ENCODE peak calls at places on chromosomes 16 and 17, in six cellular contexts. S is left lung; W is mesendoderm; A is Karpas-422; J is caudate nucleus; O is CD8-positive, alpha-beta T cell. U is an unnamed sample.

GRCh38 chr17:38606646-38607611 is 1.2 kb upstream of the SRCIN1 start:
- DNase-seq in S (peak), W (peak), A (no peak), J (peak), O (no peak), U (no peak)

GRCh38 chr17:5557485-5557884 is 26.8 kb downstream of the NLRP1 start:
- DNase-seq in S (no peak), W (no peak), A (no peak), J (no peak), O (no peak), U (peak)

GRCh38 chr16:84266451-84266850 is 26.6 kb upstream of the KCNG4 start:
- DNase-seq in S (no peak), W (peak), A (peak), J (peak), O (peak), U (no peak)

GRCh38 chr17:39664581-39665561 is at the start of gene TCAP:
- DNase-seq in S (no peak), W (no peak), A (no peak), J (no peak), O (no peak), U (no peak)

GRCh38 chr17:79741751-79742588 is 11.2 kb downstream of the ENPP7 start:
- DNase-seq in S (peak), W (peak), A (peak), J (peak), O (peak), U (no peak)

GRCh38 chr16:31214705-31215286 is 877 bp downstream of the TRIM72 start:
- DNase-seq in S (peak), W (no peak), A (no peak), J (no peak), O (no peak), U (no peak)

GRCh38 chr16:66581246-66581952 is 2.1 kb downstream of the CMTM2 start:
- DNase-seq in S (no peak), W (no peak), A (no peak), J (no peak), O (no peak), U (no peak)

GRCh38 chr16:11391576-11391975 is 46.3 kb downstream of the RMI2 start:
- DNase-seq in S (peak), W (no peak), A (no peak), J (no peak), O (no peak), U (no peak)

GRCh38 chr17:82592751-82593589 is 55.3 kb downstream of the WDR45B start:
- DNase-seq in S (peak), W (peak), A (peak), J (peak), O (peak), U (no peak)

DNA sequence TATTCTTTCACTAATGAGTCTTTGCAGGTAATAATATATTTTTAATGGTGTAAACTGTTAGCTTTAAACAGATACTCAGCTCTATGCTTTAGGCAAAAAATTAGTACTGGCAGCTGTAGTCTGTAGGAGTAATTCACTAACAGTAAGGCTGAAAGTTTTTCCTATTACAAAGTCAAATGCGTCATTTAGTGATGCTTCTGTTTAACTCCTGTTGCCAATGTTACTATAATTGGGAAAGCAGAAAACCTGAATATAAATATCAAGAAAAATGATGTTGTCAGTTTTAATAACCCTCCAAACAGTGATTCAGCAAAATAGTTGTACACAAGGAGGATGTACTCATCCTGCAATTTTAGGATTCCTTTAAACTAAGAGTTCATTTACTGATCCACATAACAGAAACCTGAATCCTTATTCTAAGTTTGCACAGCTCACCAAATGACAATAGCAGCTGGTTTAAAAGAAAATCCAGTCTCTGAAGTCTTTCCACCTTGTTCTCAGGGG is 4.3 kb downstream of the CDR2 start:
- DNase-seq in S (no peak), W (no peak), A (no peak), J (no peak), O (no peak), U (no peak)
- H3K27ac ChIP-seq in S (peak), W (no peak), A (peak), J (no peak), O (peak), U (peak)

DNA sequence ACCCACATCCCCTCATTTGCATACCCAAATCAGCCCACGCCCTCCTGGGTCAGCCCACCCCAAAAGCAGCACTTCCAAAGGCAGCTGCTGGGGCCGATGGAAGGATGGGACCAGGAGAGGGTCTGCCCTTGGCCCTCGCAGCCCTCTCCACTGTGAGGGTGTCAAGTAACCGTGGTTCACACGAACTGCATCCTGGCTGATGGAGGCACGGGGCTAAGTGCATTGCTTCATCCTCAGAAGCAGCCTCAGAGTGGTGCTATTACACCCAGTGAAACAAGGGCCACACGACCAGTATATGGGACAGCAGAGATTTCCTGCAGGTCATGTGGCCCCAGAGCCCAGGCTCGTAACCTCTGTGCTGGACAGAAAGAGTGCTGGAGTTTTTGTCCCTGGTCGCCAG is 13.2 kb upstream of the ATP2A3 start:
- DNase-seq in S (no peak), W (no peak), A (peak), J (no peak), O (no peak), U (no peak)
- H3K27ac ChIP-seq in S (no peak), W (no peak), A (no peak), J (no peak), O (no peak), U (no peak)

GRCh38 chr17:75183999-75184884 is 1.5 kb upstream of the SUMO2 start:
- DNase-seq in S (no peak), W (no peak), A (no peak), J (no peak), O (no peak), U (no peak)
- H3K27ac ChIP-seq in S (no peak), W (no peak), A (no peak), J (no peak), O (no peak), U (no peak)

DNA sequence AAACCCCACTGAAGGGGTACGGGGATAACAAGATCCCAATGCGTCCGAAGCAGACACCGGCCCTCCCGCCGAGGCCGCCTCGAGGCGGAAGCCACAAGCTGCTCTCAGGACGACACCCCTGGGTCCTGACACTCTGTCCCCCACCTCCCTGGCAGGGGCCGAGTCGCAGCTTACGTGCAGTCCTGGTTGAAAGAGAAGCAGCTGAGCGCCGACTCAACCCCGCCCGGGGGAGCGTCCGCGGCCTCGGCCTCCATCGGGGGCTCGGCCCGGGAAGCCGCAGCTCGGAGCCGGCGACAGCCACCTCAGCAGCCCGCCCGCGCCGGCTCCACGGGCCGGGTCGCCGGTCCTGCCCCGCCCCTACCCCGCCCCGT is at the start of gene WIPI1:
- DNase-seq in S (no peak), W (no peak), A (peak), J (no peak), O (no peak), U (no peak)
- H3K27ac ChIP-seq in S (peak), W (no peak), A (no peak), J (peak), O (peak), U (peak)

GRCh38 chr17:57971572-57971971 is 16.4 kb upstream of the CUEDC1 start:
- DNase-seq in S (no peak), W (no peak), A (no peak), J (no peak), O (no peak), U (no peak)

GRCh38 chr17:57979076-57979475 is 9.0 kb downstream of the VEZF1 start:
- DNase-seq in S (no peak), W (no peak), A (no peak), J (no peak), O (no peak), U (no peak)

GRCh38 chr17:57976594-57976993 is 11.5 kb downstream of the VEZF1 start:
- DNase-seq in S (no peak), W (no peak), A (no peak), J (no peak), O (no peak), U (no peak)

GRCh38 chr17:57972151-57972550 is 15.9 kb downstream of the VEZF1 start:
- DNase-seq in S (no peak), W (no peak), A (no peak), J (no peak), O (no peak), U (no peak)

GRCh38 chr17:57975044-57975443 is 13.0 kb downstream of the VEZF1 start:
- DNase-seq in S (no peak), W (no peak), A (no peak), J (no peak), O (no peak), U (no peak)
- H3K27ac ChIP-seq in S (no peak), W (no peak), A (no peak), J (peak), O (no peak), U (no peak)

GRCh38 chr17:8176998-8177731 is 985 bp upstream of the TMEM107 start:
- DNase-seq in S (no peak), W (peak), A (no peak), J (no peak), O (no peak), U (no peak)

GRCh38 chr17:8175795-8176196 is 384 bp downstream of the TMEM107 start:
- DNase-seq in S (no peak), W (no peak), A (peak), J (no peak), O (no peak), U (no peak)

GRCh38 chr17:8176197-8176940 is at the start of gene TMEM107:
- DNase-seq in S (peak), W (peak), A (peak), J (peak), O (peak), U (no peak)

GRCh38 chr17:8173056-8173870 is 2.9 kb downstream of the TMEM107 start:
- DNase-seq in S (no peak), W (peak), A (peak), J (peak), O (peak), U (peak)

DNA sequence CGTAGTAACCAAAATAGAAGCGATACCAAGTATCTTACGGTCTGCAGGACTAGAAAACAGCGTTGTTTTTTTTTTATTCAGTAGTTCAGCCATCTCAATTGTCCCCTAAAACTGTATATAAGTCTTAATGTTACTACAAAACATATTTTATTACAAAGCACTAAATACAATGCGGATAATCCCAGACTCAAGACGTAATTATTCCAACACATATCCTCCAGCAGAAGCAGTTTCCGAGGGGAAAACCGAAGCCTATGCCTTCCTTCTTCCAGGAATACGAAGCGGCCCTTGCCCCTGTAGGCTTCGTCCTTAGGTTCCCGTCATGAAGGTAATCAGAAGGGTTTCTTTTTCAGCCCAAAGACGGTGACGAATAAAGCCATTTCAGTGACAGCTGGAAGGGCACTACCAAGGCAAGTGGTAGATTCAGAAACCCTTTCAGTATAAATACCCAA is 2.3 kb downstream of the TMEM107 start:
- DNase-seq in S (no peak), W (no peak), A (no peak), J (no peak), O (no peak), U (no peak)
- H3K27ac ChIP-seq in S (peak), W (no peak), A (peak), J (peak), O (peak), U (peak)

GRCh38 chr16:28210264-28210663 is 1.5 kb downstream of the XPO6 start:
- DNase-seq in S (no peak), W (no peak), A (no peak), J (no peak), O (no peak), U (no peak)
- H3K27ac ChIP-seq in S (no peak), W (no peak), A (no peak), J (no peak), O (peak), U (no peak)

DNA sequence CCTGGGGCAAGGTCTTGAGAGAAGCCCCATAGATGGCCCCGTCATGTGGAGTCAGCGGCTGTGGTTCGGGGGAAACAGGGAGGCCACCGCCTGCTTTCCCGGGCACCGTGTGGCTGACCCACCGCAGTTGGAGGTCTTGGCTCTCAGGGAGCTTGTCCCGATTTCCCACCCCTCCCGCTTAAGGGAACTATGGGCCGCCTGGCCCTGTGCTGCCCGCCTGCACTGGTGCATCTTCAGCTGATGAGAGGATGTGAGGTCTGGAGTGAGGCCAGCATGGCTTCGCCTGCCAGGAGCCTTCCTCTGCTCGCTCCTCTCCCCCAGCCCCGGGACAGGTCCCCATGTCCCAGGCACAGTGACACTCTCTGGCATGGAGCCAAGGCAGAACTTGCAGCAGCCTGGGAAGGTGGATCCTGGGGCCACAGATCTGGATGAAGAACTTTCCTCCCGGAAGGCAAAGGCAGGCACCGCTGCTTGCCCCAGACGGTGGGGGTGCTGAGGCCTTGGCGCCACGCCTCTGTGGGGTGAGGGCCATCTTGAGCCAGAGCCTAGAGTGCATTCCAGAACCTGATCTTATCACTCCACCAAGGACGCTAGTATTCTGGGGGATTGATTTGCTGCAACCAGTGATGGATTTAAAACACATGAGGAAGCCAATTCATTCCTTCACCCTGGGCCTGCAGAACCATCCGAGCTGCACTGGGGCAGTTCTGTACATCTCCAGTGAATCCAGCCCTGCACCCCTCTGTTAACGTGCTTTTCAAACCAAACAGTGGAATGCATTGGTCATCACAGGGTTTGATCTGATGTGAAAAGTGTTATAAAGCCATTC is 178.6 kb upstream of the TNRC6C start:
- DNase-seq in S (peak), W (peak), A (no peak), J (no peak), O (no peak), U (no peak)
- H3K27ac ChIP-seq in S (no peak), W (no peak), A (no peak), J (peak), O (no peak), U (no peak)

DNA sequence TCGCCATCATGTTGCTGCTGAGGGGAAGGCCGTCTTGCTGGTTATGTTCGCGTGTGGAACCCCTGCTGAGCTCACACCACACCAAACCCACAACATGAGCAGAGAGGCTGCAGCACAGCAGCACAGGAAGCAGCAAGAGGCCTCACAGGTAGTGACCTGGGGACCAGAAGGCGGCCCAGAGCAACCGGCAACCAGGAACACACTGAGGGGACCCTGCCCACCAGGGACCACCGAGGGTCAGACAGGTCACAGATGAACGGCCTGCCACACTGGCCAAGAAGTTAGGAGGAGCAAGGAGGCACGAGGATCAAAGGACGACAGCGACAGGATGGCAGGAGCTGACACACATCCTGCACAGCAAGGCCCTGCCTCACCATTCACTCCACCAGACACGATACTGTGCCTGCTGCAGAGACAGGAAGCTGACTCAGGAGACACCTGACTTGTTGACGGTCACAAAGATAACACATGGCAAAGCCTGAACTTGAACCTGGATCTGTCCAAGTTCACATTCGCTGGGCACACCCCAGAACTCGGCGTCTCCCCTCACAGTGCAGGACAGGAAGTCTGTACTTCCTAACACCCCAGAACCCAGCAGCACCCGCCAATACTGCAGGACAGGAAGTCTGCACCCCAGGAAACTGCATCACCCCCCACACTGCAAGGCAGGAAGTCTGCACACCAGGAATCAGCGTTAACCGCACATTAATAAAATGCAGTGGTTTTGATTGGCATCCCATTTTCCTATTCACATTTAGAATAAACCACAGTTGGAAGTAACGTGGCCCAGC is 98.5 kb downstream of the ZNF778 start:
- DNase-seq in S (peak), W (no peak), A (peak), J (no peak), O (peak), U (peak)
- H3K27ac ChIP-seq in S (peak), W (no peak), A (no peak), J (peak), O (peak), U (peak)